ENCODE peak calls at places on chromosomes 4 and X, in five cellular contexts. W is MM.1S, D is SK-N-SH, P is adipocyte, E is ascending aorta. H is an unnamed sample. For H3K36me3, the result is how much of the 10 kb centered on the place peaks cover.

GRCh38 chr4:47213971-47214370 is 182.6 kb downstream of the GABRB1 start:
- DNase-seq in W (no peak), D (no peak), P (peak), E (no peak), H (no peak)

GRCh38 chr4:113901994-113902787 is 77.3 kb downstream of the ARSJ start:
- DNase-seq in W (no peak), D (no peak), P (no peak), E (no peak), H (peak)

GRCh38 chr4:176814770-176815169 is 22.0 kb upstream of the VEGFC start:
- DNase-seq in W (no peak), D (no peak), P (peak), E (no peak), H (no peak)

GRCh38 chr4:37666625-37667071 is 19.5 kb downstream of the RELL1 start:
- DNase-seq in W (no peak), D (no peak), P (peak), E (no peak), H (peak)

GRCh38 chrX:30741545-30741944 is 88.3 kb downstream of the GK start:
- DNase-seq in W (no peak), D (no peak), P (no peak), E (no peak), H (no peak)

GRCh38 chr4:8886625-8887406 is 15.2 kb upstream of the HMX1 start:
- DNase-seq in W (no peak), D (no peak), P (no peak), E (no peak), H (no peak)

GRCh38 chrX:80572636-80573035 is 152.4 kb downstream of the TENT5D start:
- DNase-seq in W (no peak), D (no peak), P (no peak), E (no peak), H (no peak)

GRCh38 chrX:140503230-140503585 is 1.7 kb downstream of the SOX3 start:
- DNase-seq in W (no peak), D (peak), P (no peak), E (no peak), H (no peak)

GRCh38 chr4:6367313-6367945 is 97.8 kb downstream of the WFS1 start:
- DNase-seq in W (no peak), D (no peak), P (no peak), E (no peak), H (no peak)

GRCh38 chrX:3712870-3713224 is 602 bp downstream of the PRKX start:
- DNase-seq in W (no peak), D (no peak), P (no peak), E (no peak), H (peak)

GRCh38 chr4:1695913-1696312 is 11.8 kb upstream of the FAM53A start:
- DNase-seq in W (no peak), D (no peak), P (no peak), E (no peak), H (no peak)

GRCh38 chr4:163895369-163896005 is 401.0 kb downstream of the TMA16 start:
- DNase-seq in W (no peak), D (no peak), P (no peak), E (no peak), H (no peak)

GRCh38 chr4:80365928-80366327 is 30.4 kb downstream of the CFAP299 start:
- DNase-seq in W (peak), D (peak), P (peak), E (no peak), H (peak)

GRCh38 chr4:165201806-165202205 is 5.6 kb upstream of the KLHL2 start:
- DNase-seq in W (no peak), D (no peak), P (peak), E (no peak), H (no peak)

GRCh38 chrX:95903490-95903889 is 781.2 kb upstream of the DIAPH2 start:
- DNase-seq in W (no peak), D (no peak), P (no peak), E (no peak), H (no peak)

GRCh38 chrX:53621418-53621986 is 65.0 kb downstream of the HUWE1 start:
- DNase-seq in W (no peak), D (no peak), P (no peak), E (no peak), H (no peak)

GRCh38 chrX:34734383-34734782 is 77.3 kb upstream of the TMEM47 start:
- DNase-seq in W (no peak), D (no peak), P (peak), E (no peak), H (no peak)

GRCh38 chr4:40736910-40737309 is 12.8 kb upstream of the NSUN7 start:
- DNase-seq in W (peak), D (peak), P (peak), E (no peak), H (peak)

GRCh38 chrX:37846141-37846540 is 1.2 kb downstream of the DYNLT3 start:
- DNase-seq in W (no peak), D (no peak), P (peak), E (no peak), H (no peak)

GRCh38 chrX:17170973-17171372 is 204.0 kb upstream of the NHS start:
- DNase-seq in W (no peak), D (no peak), P (no peak), E (no peak), H (no peak)

GRCh38 chr4:103152381-103152780 is 45.8 kb downstream of the CENPE start:
- DNase-seq in W (no peak), D (no peak), P (no peak), E (no peak), H (no peak)

GRCh38 chr4:22190855-22191254 is 242.3 kb upstream of the KCNIP4 start:
- DNase-seq in W (no peak), D (no peak), P (peak), E (no peak), H (no peak)

GRCh38 chrX:74421181-74422028 is at the start of gene SLC16A2:
- DNase-seq in W (peak), D (peak), P (peak), E (no peak), H (peak)

GRCh38 chr4:121998024-121998423 is 46.2 kb upstream of the TRPC3 start:
- DNase-seq in W (no peak), D (no peak), P (no peak), E (no peak), H (no peak)

GRCh38 chr4:80182237-80182866 is 15.0 kb upstream of the PRDM8 start:
- DNase-seq in W (no peak), D (no peak), P (no peak), E (no peak), H (no peak)

GRCh38 chr4:36206012-36206411 is 38.3 kb downstream of the ARAP2 start:
- DNase-seq in W (no peak), D (peak), P (no peak), E (no peak), H (no peak)

GRCh38 chr4:41750624-41751324 is 2.2 kb upstream of the PHOX2B start:
- DNase-seq in W (no peak), D (peak), P (no peak), E (no peak), H (no peak)

GRCh38 chrX:88881536-88881935 is 134.5 kb downstream of the CPXCR1 start:
- DNase-seq in W (no peak), D (no peak), P (no peak), E (no peak), H (no peak)

GRCh38 chr4:76354517-76355473 is 48.3 kb downstream of the STBD1 start:
- DNase-seq in W (no peak), D (no peak), P (no peak), E (no peak), H (peak)

GRCh38 chr4:100356172-100356571 is 161.7 kb downstream of the EMCN start:
- DNase-seq in W (no peak), D (no peak), P (no peak), E (no peak), H (no peak)

GRCh38 chr4:104693601-104694201 is 199.0 kb upstream of the CXXC4 start:
- DNase-seq in W (peak), D (peak), P (peak), E (no peak), H (no peak)

GRCh38 chr4:8664031-8664805 is 71.7 kb downstream of the CPZ start:
- DNase-seq in W (no peak), D (no peak), P (no peak), E (no peak), H (no peak)

GRCh38 chrX:69158166-69159040 is 6.8 kb downstream of the PJA1 start:
- DNase-seq in W (no peak), D (peak), P (peak), E (no peak), H (peak)

GRCh38 chr4:90769251-90769650 is 642.1 kb downstream of the CCSER1 start:
- DNase-seq in W (no peak), D (no peak), P (no peak), E (no peak), H (no peak)

GRCh38 chr4:1991596-1992434 is 17.0 kb downstream of the NELFA start:
- DNase-seq in W (no peak), D (peak), P (no peak), E (no peak), H (no peak)

GRCh38 chr4:48112017-48112667 is 21.9 kb downstream of the TXK start:
- DNase-seq in W (no peak), D (no peak), P (peak), E (no peak), H (no peak)

DNA sequence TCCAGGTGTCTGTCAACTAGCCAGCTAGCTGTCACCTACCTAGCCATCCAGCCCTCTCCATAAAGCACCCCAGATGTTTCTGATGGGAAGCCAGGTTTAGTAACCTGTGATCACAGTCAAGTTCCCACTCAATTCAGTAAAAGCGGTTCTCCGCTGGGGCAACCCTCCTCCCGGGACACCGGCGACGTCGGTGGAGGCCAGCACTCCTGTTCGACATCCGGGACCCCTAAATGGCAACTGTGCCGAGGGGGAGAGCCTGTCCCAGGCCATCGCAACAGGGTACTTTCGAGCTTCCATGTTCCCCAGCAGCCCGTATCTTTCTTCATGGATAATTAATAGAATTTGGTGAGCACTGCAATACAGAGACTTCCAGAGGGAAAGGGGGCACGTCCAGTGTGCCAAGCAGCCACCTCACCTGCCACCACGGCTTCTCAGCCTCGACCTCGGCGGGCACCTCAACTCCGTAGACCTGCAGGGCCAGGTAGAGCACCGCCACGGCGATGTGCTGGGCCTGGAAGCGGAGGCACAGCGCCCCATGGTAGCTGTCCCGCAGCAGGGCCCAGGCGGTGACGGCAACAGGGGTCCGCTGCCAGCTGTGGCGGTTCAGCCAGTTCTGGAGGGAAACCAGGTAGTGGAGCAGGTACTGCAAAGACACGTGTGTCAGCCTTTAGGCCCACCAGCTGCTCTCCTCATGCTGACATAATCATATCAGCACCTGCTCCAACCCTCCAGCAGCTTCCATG is 6.7 kb downstream of the CCNQ start:
- DNase-seq in W (no peak), D (no peak), P (no peak), E (no peak), H (no peak)
- H3K36me3 ChIP-seq in W (under half), D (under half), P (under half), E (under half), H (under half)

GRCh38 chr4:184473515-184474260 is 662 bp downstream of the IRF2 start:
- DNase-seq in W (peak), D (peak), P (peak), E (no peak), H (peak)
- H3K36me3 ChIP-seq in W (under half), D (under half), P (under half), E (under half), H (under half)

DNA sequence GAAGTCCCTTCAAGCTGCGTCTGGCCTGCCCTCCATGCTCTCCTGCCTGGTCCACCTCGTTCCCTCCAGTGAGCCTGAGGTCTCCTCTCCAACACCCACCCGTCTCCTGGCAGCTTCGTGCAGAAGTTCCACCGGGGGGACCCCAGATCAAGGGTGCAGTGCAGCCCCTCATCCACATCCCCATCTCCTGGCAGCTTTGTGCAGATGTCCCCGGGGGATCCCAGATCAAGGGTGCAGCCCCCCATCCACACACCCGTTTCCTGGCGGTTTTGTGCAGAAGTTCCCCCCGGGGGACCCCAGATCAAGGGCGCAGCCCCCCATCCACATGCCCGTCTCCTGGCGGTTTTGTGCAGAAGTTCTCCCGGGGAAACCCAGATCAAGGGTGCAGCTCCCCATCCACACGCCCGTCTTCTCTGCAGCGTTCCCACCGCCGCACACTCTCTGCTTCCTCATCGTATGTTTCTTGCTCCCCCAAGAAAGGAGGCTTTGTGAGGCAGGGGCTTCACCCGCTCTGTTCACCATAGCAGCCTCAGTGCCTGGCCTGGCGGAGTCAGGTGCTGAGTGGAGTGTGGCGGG is 35.7 kb downstream of the PIGG start:
- DNase-seq in W (no peak), D (no peak), P (no peak), E (no peak), H (no peak)
- H3K36me3 ChIP-seq in W (under half), D (under half), P (half or more), E (half or more), H (under half)

GRCh38 chr4:143420227-143420626 is 83.6 kb downstream of the GAB1 start:
- DNase-seq in W (peak), D (no peak), P (no peak), E (no peak), H (no peak)

GRCh38 chr4:143421609-143422008 is 84.9 kb downstream of the GAB1 start:
- DNase-seq in W (no peak), D (no peak), P (no peak), E (no peak), H (no peak)

DNA sequence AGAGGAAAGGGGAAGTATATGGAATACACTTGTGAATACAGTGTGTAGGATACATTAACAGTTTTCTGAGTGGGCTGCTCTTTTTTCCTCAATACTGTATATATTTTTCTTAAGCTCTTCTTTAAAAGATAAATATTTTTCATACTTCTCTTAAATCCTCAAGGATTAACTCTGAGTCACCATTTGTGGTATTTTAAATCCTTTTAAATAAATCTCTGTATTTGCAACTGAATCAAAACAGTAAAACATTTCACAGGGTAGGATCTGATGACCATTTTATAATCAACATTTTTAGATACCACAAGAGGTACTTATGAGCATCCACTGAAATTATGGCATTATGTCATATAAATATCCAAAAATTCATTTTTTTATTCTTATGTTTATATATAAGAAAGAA is 87.6 kb downstream of the GAB1 start:
- DNase-seq in W (no peak), D (no peak), P (peak), E (no peak), H (no peak)
- H3K36me3 ChIP-seq in W (under half), D (under half), P (under half), E (under half), H (under half)

GRCh38 chrX:45765726-45766125 is 565.0 kb upstream of the DIPK2B start:
- DNase-seq in W (no peak), D (no peak), P (no peak), E (no peak), H (no peak)
- H3K36me3 ChIP-seq in W (under half), D (half or more), P (under half), E (under half), H (under half)

H was measured in small intestine.